ENCODE peak calls at places on chromosomes 2 and 18, in six cellular contexts. One of them, this sample, is unnamed. For H3K27me3, the result is how much of the 10 kb centered on the place peaks cover.

GRCh38 chr2:230439590-230439989 is 23.6 kb downstream of the SP100 start:
- DNase-seq in H9: no peak
- DNase-seq in IMR-90: no peak
- DNase-seq in neural progenitor cell: no peak
- DNase-seq in fibroblast of lung: no peak
- DNase-seq in MM.1S: no peak
- DNase-seq in this sample: no peak

GRCh38 chr2:236659758-236660150 is 90.1 kb downstream of the ACKR3 start:
- DNase-seq in H9: no peak
- DNase-seq in IMR-90: peak
- DNase-seq in neural progenitor cell: no peak
- DNase-seq in fibroblast of lung: peak
- DNase-seq in MM.1S: no peak
- DNase-seq in this sample: no peak

GRCh38 chr2:37526323-37526722 is 145.1 kb downstream of the CDC42EP3 start:
- DNase-seq in H9: no peak
- DNase-seq in IMR-90: peak
- DNase-seq in neural progenitor cell: no peak
- DNase-seq in fibroblast of lung: no peak
- DNase-seq in MM.1S: no peak
- DNase-seq in this sample: no peak

GRCh38 chr2:5453648-5454390 is 238.4 kb upstream of the SOX11 start:
- DNase-seq in H9: no peak
- DNase-seq in IMR-90: peak
- DNase-seq in neural progenitor cell: no peak
- DNase-seq in fibroblast of lung: peak
- DNase-seq in MM.1S: no peak
- DNase-seq in this sample: peak

GRCh38 chr2:46943881-46944798 is 28.5 kb upstream of the MCFD2 start:
- DNase-seq in H9: no peak
- DNase-seq in IMR-90: no peak
- DNase-seq in neural progenitor cell: no peak
- DNase-seq in fibroblast of lung: no peak
- DNase-seq in MM.1S: peak
- DNase-seq in this sample: no peak

GRCh38 chr2:117980783-117981676 is 32.8 kb downstream of the CCDC93 start:
- DNase-seq in H9: no peak
- DNase-seq in IMR-90: peak
- DNase-seq in neural progenitor cell: no peak
- DNase-seq in fibroblast of lung: peak
- DNase-seq in MM.1S: no peak
- DNase-seq in this sample: no peak

GRCh38 chr2:144454466-144455287 is 65.2 kb downstream of the ZEB2 start:
- DNase-seq in H9: no peak
- DNase-seq in IMR-90: peak
- DNase-seq in neural progenitor cell: no peak
- DNase-seq in fibroblast of lung: no peak
- DNase-seq in MM.1S: no peak
- DNase-seq in this sample: no peak

GRCh38 chr2:224997802-224998201 is 44.5 kb downstream of the DOCK10 start:
- DNase-seq in H9: no peak
- DNase-seq in IMR-90: peak
- DNase-seq in neural progenitor cell: no peak
- DNase-seq in fibroblast of lung: peak
- DNase-seq in MM.1S: no peak
- DNase-seq in this sample: no peak

GRCh38 chr18:59448546-59448945 is 89.5 kb upstream of the LMAN1 start:
- DNase-seq in H9: no peak
- DNase-seq in IMR-90: peak
- DNase-seq in neural progenitor cell: no peak
- DNase-seq in fibroblast of lung: no peak
- DNase-seq in MM.1S: no peak
- DNase-seq in this sample: no peak

GRCh38 chr18:72823345-72823744 is 44.4 kb downstream of the NETO1 start:
- DNase-seq in H9: no peak
- DNase-seq in IMR-90: no peak
- DNase-seq in neural progenitor cell: no peak
- DNase-seq in fibroblast of lung: no peak
- DNase-seq in MM.1S: no peak
- DNase-seq in this sample: no peak

GRCh38 chr2:218166791-218167190 is at the start of gene CXCR1:
- DNase-seq in H9: no peak
- DNase-seq in IMR-90: no peak
- DNase-seq in neural progenitor cell: no peak
- DNase-seq in fibroblast of lung: no peak
- DNase-seq in MM.1S: peak
- DNase-seq in this sample: no peak

GRCh38 chr2:42040643-42041277 is 7.1 kb upstream of the PKDCC start:
- DNase-seq in H9: peak
- DNase-seq in IMR-90: no peak
- DNase-seq in neural progenitor cell: peak
- DNase-seq in fibroblast of lung: no peak
- DNase-seq in MM.1S: no peak
- DNase-seq in this sample: peak

DNA sequence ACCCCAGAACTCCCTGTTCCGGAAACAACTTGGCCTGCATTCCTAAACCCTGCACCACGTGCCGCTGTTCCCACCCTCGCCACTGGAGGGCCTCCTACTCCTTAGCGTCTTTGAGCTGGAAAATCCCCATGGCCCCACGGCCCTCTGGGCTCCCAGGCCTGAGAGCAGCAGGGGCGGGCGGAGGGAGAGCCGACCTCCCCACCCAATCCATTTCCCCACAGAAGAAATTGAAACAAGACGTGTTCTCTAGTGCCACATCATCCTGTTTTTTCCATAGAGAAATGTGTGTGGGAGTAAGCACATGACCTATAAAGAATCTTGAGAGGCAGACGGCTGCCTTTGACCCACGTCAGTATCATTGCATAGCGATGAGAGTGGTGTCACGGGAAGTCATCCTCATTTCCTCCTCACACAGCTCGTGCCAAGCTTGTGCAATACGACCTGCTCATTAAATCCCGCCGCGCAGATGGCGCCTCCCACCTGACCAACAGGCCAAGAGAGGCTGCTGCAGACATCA is 79.2 kb downstream of the LAMA1 start:
- DNase-seq in H9: peak
- DNase-seq in IMR-90: peak
- DNase-seq in neural progenitor cell: peak
- DNase-seq in fibroblast of lung: peak
- DNase-seq in MM.1S: peak
- DNase-seq in this sample: peak
- H3K9ac ChIP-seq in H9: no peak
- H3K9ac ChIP-seq in IMR-90: peak
- H3K9ac ChIP-seq in neural progenitor cell: no peak
- H3K9ac ChIP-seq in fibroblast of lung: peak
- H3K9ac ChIP-seq in MM.1S: no peak
- H3K9ac ChIP-seq in this sample: no peak

GRCh38 chr2:111622859-111623258 is 261.1 kb downstream of the ANAPC1 start:
- DNase-seq in H9: no peak
- DNase-seq in IMR-90: no peak
- DNase-seq in neural progenitor cell: no peak
- DNase-seq in fibroblast of lung: no peak
- DNase-seq in MM.1S: no peak
- DNase-seq in this sample: no peak

GRCh38 chr2:111626862-111627163 is 257.2 kb downstream of the ANAPC1 start:
- DNase-seq in H9: no peak
- DNase-seq in IMR-90: no peak
- DNase-seq in neural progenitor cell: no peak
- DNase-seq in fibroblast of lung: no peak
- DNase-seq in MM.1S: no peak
- DNase-seq in this sample: no peak

GRCh38 chr2:111626037-111626861 is 257.7 kb downstream of the ANAPC1 start:
- DNase-seq in H9: no peak
- DNase-seq in IMR-90: peak
- DNase-seq in neural progenitor cell: no peak
- DNase-seq in fibroblast of lung: no peak
- DNase-seq in MM.1S: no peak
- DNase-seq in this sample: no peak

GRCh38 chr2:111623380-111623779 is 260.6 kb downstream of the ANAPC1 start:
- DNase-seq in H9: no peak
- DNase-seq in IMR-90: no peak
- DNase-seq in neural progenitor cell: no peak
- DNase-seq in fibroblast of lung: no peak
- DNase-seq in MM.1S: no peak
- DNase-seq in this sample: no peak

GRCh38 chr2:111624401-111625156 is 259.4 kb downstream of the ANAPC1 start:
- DNase-seq in H9: no peak
- DNase-seq in IMR-90: peak
- DNase-seq in neural progenitor cell: no peak
- DNase-seq in fibroblast of lung: peak
- DNase-seq in MM.1S: no peak
- DNase-seq in this sample: no peak
- TF ChIP-seq CTCF in H9: no peak
- TF ChIP-seq CTCF in IMR-90: no peak
- TF ChIP-seq CTCF in neural progenitor cell: no peak
- TF ChIP-seq CTCF in fibroblast of lung: no peak
- TF ChIP-seq CTCF in MM.1S: no peak
- TF ChIP-seq CTCF in this sample: no peak

DNA sequence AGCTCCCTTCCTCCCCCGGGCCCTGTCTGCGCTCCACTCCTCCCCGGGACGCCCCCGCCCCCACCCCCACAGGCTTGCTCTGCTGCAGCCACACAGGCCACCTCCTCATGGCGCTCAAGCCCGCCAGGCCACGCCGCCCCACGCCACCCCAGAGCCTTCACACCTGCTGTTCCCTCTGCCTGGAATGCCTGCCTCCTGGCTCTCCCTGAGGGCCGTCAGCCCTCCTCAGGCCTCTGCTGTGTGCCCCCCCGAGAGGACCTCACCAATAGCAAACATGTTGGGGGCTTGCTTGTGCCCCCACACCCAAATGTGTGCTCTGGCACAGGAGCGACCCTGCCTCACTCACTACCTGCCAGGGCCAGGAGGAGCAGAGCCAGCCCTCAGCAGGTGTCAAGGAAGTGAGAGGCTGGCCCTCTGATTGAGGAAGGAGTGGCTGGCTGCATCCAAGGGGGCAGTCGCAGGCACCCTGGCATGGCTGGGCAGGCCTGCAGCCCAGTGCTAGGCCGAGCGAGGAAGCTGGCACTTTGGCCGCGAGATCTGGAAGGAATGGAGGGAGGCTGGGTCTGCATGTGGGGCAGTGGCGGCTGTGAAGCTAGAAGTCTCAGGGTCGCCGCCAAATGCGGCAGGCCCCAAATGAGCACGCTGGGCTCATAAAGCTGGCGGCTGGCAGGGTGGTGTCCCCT is 86.5 kb downstream of the INHBB start:
- DNase-seq in H9: peak
- DNase-seq in IMR-90: no peak
- DNase-seq in neural progenitor cell: no peak
- DNase-seq in fibroblast of lung: no peak
- DNase-seq in MM.1S: no peak
- DNase-seq in this sample: peak
- H3K27me3 ChIP-seq in H9: under half
- H3K27me3 ChIP-seq in IMR-90: half or more
- H3K27me3 ChIP-seq in neural progenitor cell: half or more
- H3K27me3 ChIP-seq in fibroblast of lung: under half
- H3K27me3 ChIP-seq in MM.1S: under half
- H3K27me3 ChIP-seq in this sample: under half

GRCh38 chr2:100895402-100895801 is 75.5 kb downstream of the NPAS2 start:
- DNase-seq in H9: no peak
- DNase-seq in IMR-90: no peak
- DNase-seq in neural progenitor cell: no peak
- DNase-seq in fibroblast of lung: no peak
- DNase-seq in MM.1S: no peak
- DNase-seq in this sample: peak

GRCh38 chr2:100894531-100895156 is 74.7 kb downstream of the NPAS2 start:
- DNase-seq in H9: no peak
- DNase-seq in IMR-90: no peak
- DNase-seq in neural progenitor cell: no peak
- DNase-seq in fibroblast of lung: no peak
- DNase-seq in MM.1S: no peak
- DNase-seq in this sample: peak

GRCh38 chr2:100893753-100894530 is 74.0 kb downstream of the NPAS2 start:
- DNase-seq in H9: no peak
- DNase-seq in IMR-90: no peak
- DNase-seq in neural progenitor cell: no peak
- DNase-seq in fibroblast of lung: no peak
- DNase-seq in MM.1S: no peak
- DNase-seq in this sample: peak

GRCh38 chr2:100889286-100889685 is 69.3 kb downstream of the NPAS2 start:
- DNase-seq in H9: no peak
- DNase-seq in IMR-90: no peak
- DNase-seq in neural progenitor cell: no peak
- DNase-seq in fibroblast of lung: no peak
- DNase-seq in MM.1S: no peak
- DNase-seq in this sample: no peak

GRCh38 chr2:100891911-100892642 is 72.1 kb downstream of the NPAS2 start:
- DNase-seq in H9: no peak
- DNase-seq in IMR-90: peak
- DNase-seq in neural progenitor cell: no peak
- DNase-seq in fibroblast of lung: peak
- DNase-seq in MM.1S: no peak
- DNase-seq in this sample: no peak
- H3K9ac ChIP-seq in H9: no peak
- H3K9ac ChIP-seq in IMR-90: no peak
- H3K9ac ChIP-seq in neural progenitor cell: no peak
- H3K9ac ChIP-seq in fibroblast of lung: no peak
- H3K9ac ChIP-seq in MM.1S: no peak
- H3K9ac ChIP-seq in this sample: no peak

DNA sequence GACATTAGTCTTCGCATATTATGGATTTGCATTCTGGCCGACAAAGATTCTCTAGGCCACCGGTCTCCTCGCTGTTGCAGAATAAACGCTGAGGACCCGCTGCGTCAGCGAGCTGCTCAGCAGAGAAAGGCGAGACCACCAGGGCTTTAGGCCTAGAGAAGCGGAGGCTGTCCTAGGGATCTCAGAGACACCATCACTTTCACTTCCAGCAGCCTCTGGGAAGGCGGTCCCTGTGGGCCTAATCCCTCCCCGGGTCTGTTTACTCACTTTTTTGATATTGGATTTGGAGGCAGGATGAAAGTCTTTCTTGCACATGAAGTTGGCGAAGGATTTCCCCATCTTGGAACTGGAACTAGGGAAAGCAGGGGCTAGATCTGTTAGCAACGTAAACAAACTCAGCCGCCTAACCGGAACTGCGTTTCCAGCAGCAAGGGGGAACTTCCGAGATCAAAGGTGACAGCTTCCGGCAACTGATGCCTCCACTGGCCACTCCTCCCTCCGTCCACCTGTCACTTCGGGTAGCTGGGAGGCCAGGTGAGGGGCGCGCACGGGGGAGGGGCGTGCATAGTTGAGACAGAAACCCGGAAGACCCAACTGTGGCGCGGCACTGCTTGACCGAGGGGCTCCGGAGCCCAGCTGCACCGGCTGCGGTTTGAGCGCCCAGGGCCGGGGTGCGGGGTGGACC is at the start of gene SCRN3:
- DNase-seq in H9: peak
- DNase-seq in IMR-90: peak
- DNase-seq in neural progenitor cell: peak
- DNase-seq in fibroblast of lung: peak
- DNase-seq in MM.1S: peak
- DNase-seq in this sample: peak
- TF ChIP-seq CTCF in H9: no peak
- TF ChIP-seq CTCF in IMR-90: no peak
- TF ChIP-seq CTCF in neural progenitor cell: no peak
- TF ChIP-seq CTCF in fibroblast of lung: no peak
- TF ChIP-seq CTCF in MM.1S: no peak
- TF ChIP-seq CTCF in this sample: peak

GRCh38 chr2:64319930-64320329 is 134.0 kb upstream of the LGALSL start:
- DNase-seq in H9: no peak
- DNase-seq in IMR-90: no peak
- DNase-seq in neural progenitor cell: no peak
- DNase-seq in fibroblast of lung: no peak
- DNase-seq in MM.1S: no peak
- DNase-seq in this sample: no peak
- H3K27me3 ChIP-seq in H9: under half
- H3K27me3 ChIP-seq in IMR-90: half or more
- H3K27me3 ChIP-seq in neural progenitor cell: under half
- H3K27me3 ChIP-seq in fibroblast of lung: under half
- H3K27me3 ChIP-seq in MM.1S: under half
- H3K27me3 ChIP-seq in this sample: under half

This sample was measured in endodermal cell.